ENCODE peak calls at places on chromosomes 4 and X, in nine cellular contexts. P is astrocyte, D is IMR-90, L is uterus, W is fibroblast of lung, S is brain microvascular endothelial cell, C is neural progenitor cell, V is heart left ventricle, H is H1. Y is an unnamed sample.

GRCh38 chr4:155012469-155012868 is 196.0 kb upstream of the NPY2R start:
- DNase-seq in C (no peak), L (no peak), D (no peak), S (no peak), H (no peak), V (no peak), P (no peak), W (no peak), Y (no peak)

GRCh38 chrX:1242901-1243402 is 25.7 kb upstream of the CSF2RA start:
- DNase-seq in P (no peak), L (no peak), D (no peak), H (no peak), W (no peak), S (no peak), V (no peak), C (no peak), Y (peak)

GRCh38 chr4:169268951-169269781 is 1.6 kb downstream of the SH3RF1 start:
- DNase-seq in V (no peak), C (peak), H (peak), L (no peak), S (peak), W (peak), D (peak), P (peak), Y (no peak)

GRCh38 chr4:142845293-142846070 is 619 bp downstream of the INPP4B start:
- DNase-seq in L (peak), W (no peak), P (no peak), V (peak), H (peak), S (no peak), C (peak), D (no peak), Y (no peak)

GRCh38 chr4:173025131-173025530 is 143.5 kb upstream of the GALNT7 start:
- DNase-seq in L (peak), P (peak), S (peak), H (peak), V (no peak), C (peak), W (peak), D (peak), Y (peak)

GRCh38 chr4:170853422-170854021 is 763.8 kb upstream of the AADAT start:
- DNase-seq in C (peak), V (peak), S (peak), H (peak), W (no peak), D (no peak), L (peak), P (no peak), Y (peak)

GRCh38 chr4:73762409-73762808 is 22.0 kb downstream of the CXCL8 start:
- DNase-seq in H (no peak), D (no peak), W (no peak), S (no peak), P (no peak), V (no peak), L (no peak), C (no peak), Y (no peak)

GRCh38 chrX:148310402-148311200 is 189.8 kb upstream of the AFF2 start:
- DNase-seq in V (no peak), W (no peak), H (no peak), L (no peak), D (no peak), S (no peak), C (no peak), P (no peak), Y (no peak)

GRCh38 chr4:139978692-139979091 is 175.3 kb downstream of the MAML3 start:
- DNase-seq in S (no peak), P (no peak), C (no peak), D (no peak), L (no peak), H (no peak), W (no peak), V (no peak), Y (no peak)

GRCh38 chr4:97507587-97508245 is 635.6 kb downstream of the STPG2 start:
- DNase-seq in V (no peak), P (peak), W (no peak), D (no peak), H (no peak), S (peak), L (no peak), C (no peak), Y (peak)

GRCh38 chr4:170978990-170979389 is 834.2 kb upstream of the GALNTL6 start:
- DNase-seq in L (no peak), W (no peak), D (no peak), S (no peak), C (no peak), H (peak), V (no peak), P (no peak), Y (no peak)

GRCh38 chr4:152540293-152540674 is 4.4 kb upstream of the FBXW7 start:
- DNase-seq in P (no peak), S (no peak), H (peak), V (no peak), C (peak), D (no peak), W (no peak), L (no peak), Y (no peak)

GRCh38 chr4:26447378-26447777 is 42.9 kb downstream of the CCKAR start:
- DNase-seq in S (no peak), D (no peak), L (no peak), W (no peak), P (no peak), V (no peak), C (no peak), H (no peak), Y (no peak)

GRCh38 chr4:140472156-140472555 is 25.9 kb downstream of the MGAT4D start:
- DNase-seq in C (no peak), P (no peak), L (no peak), V (no peak), W (no peak), H (no peak), S (no peak), D (no peak), Y (no peak)

GRCh38 chr4:162015090-162015489 is 148.7 kb downstream of the FSTL5 start:
- DNase-seq in D (peak), V (no peak), C (no peak), L (no peak), P (peak), H (no peak), S (peak), W (no peak), Y (no peak)

GRCh38 chr4:119000400-119000799 is 111.7 kb downstream of the SYNPO2 start:
- DNase-seq in S (no peak), L (peak), P (no peak), C (no peak), D (peak), H (no peak), V (no peak), W (no peak), Y (no peak)

GRCh38 chrX:42952621-42953020 is 174.7 kb upstream of the PPP1R2C start:
- DNase-seq in S (no peak), V (no peak), D (no peak), L (no peak), P (no peak), C (no peak), W (no peak), H (no peak), Y (no peak)

GRCh38 chrX:153381684-153382532 is 19.2 kb downstream of the PNMA6E start:
- DNase-seq in L (peak), P (peak), H (no peak), D (peak), W (peak), C (peak), V (no peak), S (peak), Y (peak)

GRCh38 chr4:96228463-96228862 is 388.6 kb downstream of the PDHA2 start:
- DNase-seq in V (no peak), H (no peak), S (no peak), C (no peak), D (no peak), L (no peak), W (no peak), P (no peak), Y (no peak)

GRCh38 chrX:105463483-105463882 is 243.0 kb upstream of the TEX13A start:
- DNase-seq in W (peak), L (no peak), V (no peak), H (no peak), D (no peak), C (no peak), P (no peak), S (no peak), Y (no peak)

GRCh38 chr4:40699648-40700047 is 50.1 kb upstream of the NSUN7 start:
- DNase-seq in W (peak), H (no peak), V (no peak), P (peak), S (peak), D (peak), C (no peak), L (no peak), Y (no peak)

GRCh38 chr4:173685324-173685723 is 155.3 kb upstream of the HAND2 start:
- DNase-seq in W (peak), S (no peak), C (no peak), V (no peak), H (no peak), D (peak), L (no peak), P (no peak), Y (no peak)

GRCh38 chr4:123096038-123096437 is 173.6 kb upstream of the NUDT6 start:
- DNase-seq in C (peak), W (peak), H (no peak), L (no peak), D (no peak), S (peak), V (no peak), P (no peak), Y (no peak)

GRCh38 chrX:103644125-103644524 is 15.3 kb downstream of the TCEAL1 start:
- DNase-seq in L (no peak), S (no peak), W (no peak), V (no peak), H (no peak), C (no peak), P (no peak), D (no peak), Y (no peak)

GRCh38 chrX:69093960-69094935 is 71.0 kb downstream of the PJA1 start:
- DNase-seq in P (peak), V (no peak), W (peak), H (peak), L (peak), C (peak), D (peak), S (peak), Y (peak)

GRCh38 chrX:72052415-72053090 is 79.2 kb downstream of the RTL5 start:
- DNase-seq in V (no peak), P (peak), D (peak), C (no peak), L (no peak), H (no peak), W (no peak), S (no peak), Y (no peak)

GRCh38 chrX:68146054-68146453 is 287.2 kb downstream of the OPHN1 start:
- DNase-seq in S (peak), W (peak), C (peak), D (peak), L (no peak), H (no peak), V (no peak), P (peak), Y (peak)

GRCh38 chr4:112832493-112832892 is 195.6 kb downstream of the LARP7 start:
- DNase-seq in S (no peak), H (no peak), W (no peak), P (no peak), D (no peak), L (no peak), C (no peak), V (no peak), Y (no peak)

GRCh38 chrX:10233173-10233572 is 76.4 kb downstream of the CLCN4 start:
- DNase-seq in V (no peak), H (no peak), P (no peak), D (peak), L (no peak), S (no peak), W (no peak), C (no peak), Y (no peak)

GRCh38 chr4:72326692-72327632 is 242.1 kb downstream of the ADAMTS3 start:
- DNase-seq in P (peak), C (peak), S (no peak), D (peak), V (no peak), H (no peak), L (no peak), W (peak), Y (peak)
- TF ChIP-seq CTCF in P (peak), C (peak), S (peak), D (peak), V (peak), H (peak), L (peak), W (peak), Y (peak)

GRCh38 chrX:137362583-137362982 is 203.3 kb upstream of the ZIC3 start:
- DNase-seq in D (no peak), C (no peak), L (no peak), H (no peak), V (no peak), P (no peak), W (no peak), S (no peak), Y (no peak)
- H3K27ac ChIP-seq in D (no peak), C (no peak), L (no peak), H (no peak), V (no peak), P (no peak), W (no peak), S (no peak), Y (no peak)

DNA sequence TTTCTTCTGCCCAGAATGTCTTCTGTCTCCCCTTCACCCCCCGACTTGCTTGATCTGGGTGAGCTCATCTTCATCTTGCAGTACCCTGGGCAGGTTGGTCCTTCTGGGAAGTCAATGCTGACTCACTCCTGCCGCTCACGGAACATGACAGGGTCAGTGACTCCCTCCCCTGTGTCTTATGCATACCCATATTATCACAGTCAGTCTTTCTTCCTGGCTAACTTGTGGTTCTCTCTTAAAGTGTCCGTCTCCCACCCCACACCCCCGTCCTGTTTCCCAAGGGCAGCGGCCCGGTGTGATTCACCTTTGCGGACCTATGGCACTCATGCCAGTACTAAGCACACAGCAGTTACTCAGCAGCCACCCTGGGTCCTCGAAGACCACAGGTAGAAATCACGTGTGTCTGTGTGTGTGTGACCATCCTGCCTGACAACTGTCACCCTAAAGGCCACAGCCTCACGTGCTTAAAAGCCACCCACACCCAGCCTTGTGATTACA is 17.7 kb downstream of the IQSEC2 start:
- DNase-seq in W (peak), P (peak), C (no peak), L (no peak), V (no peak), D (peak), H (no peak), S (peak), Y (peak)
- TF ChIP-seq CTCF in W (no peak), P (no peak), C (no peak), L (no peak), V (no peak), D (no peak), H (no peak), S (no peak), Y (no peak)

GRCh38 chr4:4554234-4554633 is 12.4 kb upstream of the STX18 start:
- DNase-seq in C (no peak), P (no peak), D (peak), H (no peak), L (no peak), S (no peak), W (no peak), V (no peak), Y (no peak)
- H3K27ac ChIP-seq in C (no peak), P (no peak), D (no peak), H (no peak), L (no peak), S (no peak), W (no peak), V (no peak), Y (no peak)

GRCh38 chr4:37531156-37531555 is 155.0 kb downstream of the RELL1 start:
- DNase-seq in C (no peak), D (no peak), V (no peak), H (no peak), L (no peak), P (no peak), W (no peak), S (no peak), Y (no peak)

GRCh38 chr4:37530451-37530850 is 155.7 kb downstream of the RELL1 start:
- DNase-seq in V (no peak), L (no peak), S (no peak), H (no peak), C (no peak), P (no peak), W (no peak), D (no peak), Y (no peak)

GRCh38 chr4:37522996-37523395 is 163.2 kb downstream of the RELL1 start:
- DNase-seq in P (no peak), D (no peak), L (no peak), H (no peak), C (no peak), W (no peak), S (no peak), V (no peak), Y (no peak)

GRCh38 chr4:37524267-37524666 is 161.9 kb downstream of the RELL1 start:
- DNase-seq in W (no peak), C (no peak), L (no peak), V (no peak), H (no peak), D (no peak), P (no peak), S (no peak), Y (no peak)

DNA sequence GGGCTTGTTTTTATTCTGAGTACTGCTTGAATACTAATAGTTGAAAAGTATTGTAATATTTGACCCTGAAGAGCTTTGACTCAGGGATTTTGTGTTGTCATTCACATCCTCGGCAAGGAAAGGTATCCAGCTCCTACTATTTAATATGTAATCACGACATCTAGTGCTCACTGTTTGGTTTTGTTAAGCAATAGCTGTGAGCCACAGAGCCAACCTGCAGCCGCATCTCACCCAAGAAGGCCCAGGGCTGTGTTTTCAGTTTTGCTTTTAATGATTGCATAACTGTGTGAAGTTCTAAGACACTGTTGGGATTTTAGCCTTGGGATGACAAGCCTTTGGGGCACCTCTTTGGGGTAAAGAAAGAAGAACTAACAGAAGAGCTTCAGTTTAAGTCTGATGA is 158.0 kb downstream of the RELL1 start:
- DNase-seq in S (no peak), V (no peak), L (no peak), C (no peak), W (no peak), H (no peak), D (no peak), P (no peak), Y (peak)
- TF ChIP-seq CTCF in S (no peak), V (no peak), L (no peak), C (no peak), W (no peak), H (no peak), D (no peak), P (no peak), Y (no peak)

GRCh38 chr4:48015216-48015615 is 1.3 kb downstream of the CNGA1 start:
- DNase-seq in S (no peak), D (no peak), H (no peak), W (no peak), C (no peak), V (no peak), L (no peak), P (no peak), Y (peak)

GRCh38 chr4:48012819-48013218 is 3.7 kb downstream of the CNGA1 start:
- DNase-seq in V (no peak), W (no peak), P (no peak), S (no peak), L (no peak), D (no peak), C (no peak), H (no peak), Y (no peak)

GRCh38 chr4:48008021-48008596 is 8.4 kb downstream of the CNGA1 start:
- DNase-seq in W (no peak), L (no peak), P (no peak), H (no peak), S (no peak), D (no peak), V (no peak), C (peak), Y (no peak)

GRCh38 chr4:48015678-48016077 is 803 bp downstream of the CNGA1 start:
- DNase-seq in V (no peak), P (no peak), W (no peak), D (no peak), L (no peak), C (no peak), H (no peak), S (no peak), Y (no peak)

DNA sequence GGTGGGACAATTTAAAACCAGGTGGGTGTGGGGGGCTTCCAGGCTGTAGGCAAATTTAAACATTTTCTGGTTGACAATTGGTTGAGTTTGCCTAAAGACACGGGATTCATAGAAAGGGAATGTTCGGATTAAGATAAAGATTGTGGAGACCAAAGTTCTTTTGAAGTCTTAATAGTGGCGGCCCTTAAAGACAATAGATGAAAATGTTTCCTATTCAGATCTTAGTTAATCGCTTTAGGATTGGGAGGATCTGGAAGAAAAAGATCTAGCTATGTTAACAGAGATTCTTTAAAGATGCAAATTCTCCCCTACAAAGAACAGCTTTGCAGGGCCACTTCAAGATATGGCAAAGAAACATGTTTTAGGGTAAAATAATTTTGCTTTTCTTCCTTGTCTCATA is 4.8 kb downstream of the CNGA1 start:
- DNase-seq in L (no peak), S (no peak), P (no peak), C (no peak), H (no peak), W (no peak), D (no peak), V (no peak), Y (no peak)
- H3K27ac ChIP-seq in L (no peak), S (no peak), P (no peak), C (no peak), H (no peak), W (no peak), D (no peak), V (no peak), Y (no peak)

GRCh38 chr4:182928061-182928460 is 10.9 kb upstream of the DCTD start:
- DNase-seq in W (no peak), L (no peak), S (no peak), D (no peak), C (peak), P (no peak), H (peak), V (no peak), Y (no peak)
- TF ChIP-seq CTCF in W (peak), L (no peak), S (peak), D (peak), C (peak), P (peak), H (peak), V (peak), Y (no peak)

GRCh38 chrX:33204889-33205288 is 6.5 kb downstream of the DMD start:
- DNase-seq in D (peak), W (peak), C (no peak), H (no peak), P (no peak), L (peak), V (no peak), S (no peak), Y (no peak)

GRCh38 chrX:33205321-33205720 is 6.0 kb downstream of the DMD start:
- DNase-seq in W (no peak), H (no peak), D (peak), S (no peak), V (no peak), L (no peak), C (no peak), P (no peak), Y (no peak)

GRCh38 chrX:33210156-33210555 is 1.2 kb downstream of the DMD start:
- DNase-seq in W (no peak), L (no peak), S (no peak), H (no peak), V (no peak), P (no peak), C (no peak), D (no peak), Y (no peak)

GRCh38 chrX:33211356-33212254 is at the start of gene DMD:
- DNase-seq in P (peak), D (peak), S (peak), V (peak), L (peak), H (no peak), W (peak), C (peak), Y (peak)

GRCh38 chrX:33207056-33207455 is 4.3 kb downstream of the DMD start:
- DNase-seq in W (peak), L (no peak), P (no peak), V (no peak), S (no peak), D (peak), C (no peak), H (no peak), Y (no peak)
- H3K27ac ChIP-seq in W (no peak), L (peak), P (no peak), V (peak), S (no peak), D (no peak), C (no peak), H (no peak), Y (no peak)

Y was measured in RWPE1.